ENCODE peak calls at places on chromosomes 3 and 15, in nine cellular contexts. O is Daoy; C is PC-3; W is B cell; G is stimulated activated CD4-positive, alpha-beta T cell treated with anti-CD3 and anti-CD28 coated beads, Interleukin-12 subunit alpha, Interleukin-12 subunit beta, amount 100 ng/mL, for 4 hours; M is GM19239; E is KBM-7; Z is Kasumi-1; N is MM.1S. K is an unnamed sample.

GRCh38 chr15:26711445-26711844 is 61.4 kb downstream of the GABRB3 start:
- DNase-seq in O (peak; percentile 15), C (no peak), W (no peak), G (no peak), M (no peak), E (no peak), Z (no peak), N (no peak), K (no peak)

GRCh38 chr15:42156266-42156922 is at the start of gene PLA2G4F:
- DNase-seq in O (no peak), C (peak; percentile 68), W (no peak), G (no peak), M (no peak), E (no peak), Z (no peak), N (peak; percentile 8), K (no peak)

GRCh38 chr3:68751883-68752282 is 180.5 kb downstream of the TAFA4 start:
- DNase-seq in O (no peak), C (no peak), W (no peak), G (no peak), M (no peak), E (no peak), Z (no peak), N (no peak), K (no peak)

GRCh38 chr3:13002398-13003124 is 70.7 kb downstream of the IQSEC1 start:
- DNase-seq in O (peak; percentile 56), C (no peak), W (peak; percentile 60), G (no peak), M (no peak), E (peak; percentile 43), Z (no peak), N (peak; percentile 59), K (no peak)

GRCh38 chr3:146421814-146422748 is 47.3 kb downstream of the PLSCR2 start:
- DNase-seq in O (peak; percentile 28), C (peak; percentile 94), W (no peak), G (no peak), M (no peak), E (no peak), Z (no peak), N (no peak), K (no peak)

GRCh38 chr3:47711596-47711995 is 70.1 kb downstream of the SMARCC1 start:
- DNase-seq in O (no peak), C (no peak), W (no peak), G (no peak), M (no peak), E (no peak), Z (no peak), N (no peak), K (no peak)

GRCh38 chr3:120435621-120436020 is 15.2 kb downstream of the FSTL1 start:
- DNase-seq in O (peak; percentile 75), C (peak; percentile 96), W (no peak), G (no peak), M (no peak), E (peak; percentile 70), Z (peak; percentile 19), N (no peak), K (no peak)

GRCh38 chr15:38072507-38073277 is 138.3 kb downstream of the TMCO5A start:
- DNase-seq in O (peak; percentile 70), C (peak; percentile 82), W (peak; percentile 52), G (no peak), M (no peak), E (peak; percentile 58), Z (no peak), N (peak; percentile 93), K (no peak)

GRCh38 chr15:100601158-100601557 is 826 bp downstream of the LINS1 start:
- DNase-seq in O (peak; percentile 9), C (peak; percentile 2), W (peak; percentile 29), G (peak; percentile 28), M (no peak), E (peak; percentile 56), Z (peak; percentile 43), N (peak; percentile 32), K (no peak)

GRCh38 chr3:58105196-58105595 is 97.0 kb downstream of the FLNB start:
- DNase-seq in O (no peak), C (no peak), W (no peak), G (no peak), M (no peak), E (no peak), Z (no peak), N (no peak), K (no peak)

GRCh38 chr3:128432898-128433629 is 33.6 kb downstream of the DNAJB8 start:
- DNase-seq in O (peak; percentile 25), C (peak; percentile 9), W (no peak), G (no peak), M (no peak), E (no peak), Z (no peak), N (no peak), K (no peak)

GRCh38 chr15:88911766-88912118 is 1.4 kb downstream of the MFGE8 start:
- DNase-seq in O (peak; percentile 32), C (peak; percentile 65), W (no peak), G (no peak), M (no peak), E (no peak), Z (no peak), N (no peak), K (no peak)

GRCh38 chr3:184727357-184728060 is 15.6 kb upstream of the MAGEF1 start:
- DNase-seq in O (peak; percentile 78), C (peak; percentile 78), W (peak; percentile 66), G (peak; percentile 18), M (peak; percentile 31), E (peak; percentile 83), Z (peak; percentile 78), N (peak; percentile 61), K (peak; percentile 70)

K was measured in 8988T.